ENCODE peak calls at places on chromosomes 6 and 20, in eight cellular contexts. L, I, F, J, Q, K, Z and E are unnamed samples.

GRCh38 chr6:4673861-4674260 is 102.3 kb upstream of the CDYL start:
- DNase-seq in J (no peak), K (no peak), I (no peak), L (no peak), Q (no peak), F (no peak), Z (no peak), E (no peak)

GRCh38 chr6:166587631-166588413 is 1.3 kb upstream of the RAMACL start:
- DNase-seq in J (no peak), Z (no peak), K (no peak), L (no peak), Q (no peak), I (no peak), F (no peak), E (no peak)

GRCh38 chr20:52201395-52201794 is 9.8 kb upstream of the ZFP64 start:
- DNase-seq in J (no peak), I (no peak), Q (no peak), Z (no peak), K (no peak), F (no peak), L (no peak), E (no peak)

GRCh38 chr6:33620584-33621395 is at the start of gene ITPR3:
- DNase-seq in I (no peak), Z (no peak), Q (peak), K (peak), J (peak), F (peak), L (peak), E (peak)

GRCh38 chr20:57618091-57618765 is 2.0 kb downstream of the ZBP1 start:
- DNase-seq in Q (peak), L (peak), J (no peak), Z (no peak), K (peak), F (no peak), I (no peak), E (peak)

GRCh38 chr6:7219310-7219709 is 93.7 kb downstream of the SSR1 start:
- DNase-seq in J (peak), K (peak), I (no peak), F (no peak), Q (no peak), Z (no peak), L (no peak), E (peak)

GRCh38 chr6:63441266-63441956 is 121.6 kb upstream of the LGSN start:
- DNase-seq in K (no peak), I (no peak), L (no peak), Q (no peak), F (no peak), Z (no peak), J (no peak), E (no peak)

GRCh38 chr6:41716516-41717446 is 18.6 kb downstream of the TFEB start:
- DNase-seq in I (no peak), K (no peak), J (no peak), F (no peak), Q (no peak), Z (no peak), L (no peak), E (no peak)

GRCh38 chr6:125044066-125044465 is 81.8 kb downstream of the RNF217 start:
- DNase-seq in K (no peak), F (no peak), Q (no peak), Z (no peak), L (no peak), J (no peak), I (no peak), E (no peak)

GRCh38 chr6:21000391-21000801 is 466.1 kb downstream of the CDKAL1 start:
- DNase-seq in Z (no peak), L (no peak), Q (no peak), I (no peak), J (no peak), K (no peak), F (no peak), E (no peak)

GRCh38 chr6:33156561-33156960 is 35.7 kb downstream of the COL11A2 start:
- DNase-seq in F (no peak), K (no peak), I (no peak), J (no peak), L (no peak), Q (no peak), Z (no peak), E (no peak)

GRCh38 chr6:164013480-164014208 is 599.1 kb downstream of the QKI start:
- DNase-seq in J (no peak), K (peak), Z (no peak), F (no peak), L (no peak), I (no peak), Q (no peak), E (no peak)

GRCh38 chr6:25366785-25367657 is 87.8 kb downstream of the CARMIL1 start:
- DNase-seq in I (no peak), Z (no peak), Q (peak), L (peak), J (peak), F (no peak), K (no peak), E (no peak)

GRCh38 chr6:159044899-159045727 is at the start of gene TAGAP:
- DNase-seq in J (peak), I (no peak), L (peak), Q (peak), K (peak), F (no peak), Z (no peak), E (no peak)

GRCh38 chr20:31606928-31607639 is 2.0 kb downstream of the ID1 start:
- DNase-seq in Q (no peak), J (no peak), Z (no peak), I (no peak), K (peak), F (no peak), L (no peak), E (no peak)

GRCh38 chr20:59039233-59039632 is 3.4 kb downstream of the PRELID3B start:
- DNase-seq in J (no peak), F (no peak), Z (no peak), Q (no peak), K (no peak), L (no peak), I (no peak), E (no peak)